ENCODE peak calls at places on chromosomes 6 and 20, in four cellular contexts. One of them, this sample, is unnamed.

GRCh38 chr6:44696099-44696498 is 308.6 kb downstream of the CDC5L start:
- DNase-seq in thoracic aorta: no peak
- DNase-seq in left ventricle myocardium inferior: no peak
- DNase-seq in heart right ventricle: no peak
- DNase-seq in this sample: no peak

GRCh38 chr20:478949-479429 is 16.7 kb upstream of the TBC1D20 start:
- DNase-seq in left ventricle myocardium inferior: no peak
- DNase-seq in heart right ventricle: no peak
- DNase-seq in thoracic aorta: no peak
- DNase-seq in this sample: no peak

GRCh38 chr6:105596284-105596755 is 193.4 kb upstream of the PREP start:
- DNase-seq in left ventricle myocardium inferior: no peak
- DNase-seq in heart right ventricle: no peak
- DNase-seq in thoracic aorta: no peak
- DNase-seq in this sample: no peak

GRCh38 chr6:114534813-114535212 is 192.0 kb upstream of the HS3ST5 start:
- DNase-seq in heart right ventricle: no peak
- DNase-seq in thoracic aorta: no peak
- DNase-seq in left ventricle myocardium inferior: no peak
- DNase-seq in this sample: no peak

GRCh38 chr20:19354950-19355349 is 142.5 kb downstream of the SLC24A3 start:
- DNase-seq in heart right ventricle: no peak
- DNase-seq in thoracic aorta: no peak
- DNase-seq in left ventricle myocardium inferior: no peak
- DNase-seq in this sample: no peak

GRCh38 chr6:29035951-29036350 is 9.0 kb downstream of the OR2W1 start:
- DNase-seq in left ventricle myocardium inferior: no peak
- DNase-seq in thoracic aorta: no peak
- DNase-seq in heart right ventricle: no peak
- DNase-seq in this sample: no peak

GRCh38 chr6:39753745-39754084 is 28.5 kb upstream of the KIF6 start:
- DNase-seq in heart right ventricle: no peak
- DNase-seq in left ventricle myocardium inferior: no peak
- DNase-seq in thoracic aorta: no peak
- DNase-seq in this sample: no peak

GRCh38 chr6:80967618-80968017 is 784.9 kb downstream of the TENT5A start:
- DNase-seq in left ventricle myocardium inferior: no peak
- DNase-seq in thoracic aorta: no peak
- DNase-seq in heart right ventricle: no peak
- DNase-seq in this sample: no peak

GRCh38 chr6:116335612-116336011 is 35.1 kb upstream of the DSE start:
- DNase-seq in left ventricle myocardium inferior: no peak
- DNase-seq in heart right ventricle: no peak
- DNase-seq in thoracic aorta: no peak
- DNase-seq in this sample: no peak

GRCh38 chr6:23091795-23092194 is 522.4 kb downstream of the HDGFL1 start:
- DNase-seq in thoracic aorta: no peak
- DNase-seq in left ventricle myocardium inferior: no peak
- DNase-seq in heart right ventricle: no peak
- DNase-seq in this sample: no peak

GRCh38 chr6:108113557-108114519 is 39.3 kb upstream of the OSTM1 start:
- DNase-seq in left ventricle myocardium inferior: peak; percentile 16
- DNase-seq in heart right ventricle: no peak
- DNase-seq in thoracic aorta: no peak
- DNase-seq in this sample: no peak

GRCh38 chr20:46127396-46128010 is 9.4 kb downstream of the CD40 start:
- DNase-seq in heart right ventricle: no peak
- DNase-seq in left ventricle myocardium inferior: no peak
- DNase-seq in thoracic aorta: no peak
- DNase-seq in this sample: no peak

GRCh38 chr6:152378154-152378553 is 259.0 kb downstream of the SYNE1 start:
- DNase-seq in left ventricle myocardium inferior: no peak
- DNase-seq in heart right ventricle: no peak
- DNase-seq in thoracic aorta: no peak
- DNase-seq in this sample: no peak

GRCh38 chr20:33846291-33846916 is 35.3 kb downstream of the CHMP4B start:
- DNase-seq in thoracic aorta: no peak
- DNase-seq in heart right ventricle: no peak
- DNase-seq in left ventricle myocardium inferior: peak; percentile 29
- DNase-seq in this sample: no peak

GRCh38 chr6:42095066-42095465 is 44.7 kb downstream of the TAF8 start:
- DNase-seq in thoracic aorta: no peak
- DNase-seq in left ventricle myocardium inferior: no peak
- DNase-seq in heart right ventricle: no peak
- DNase-seq in this sample: no peak

GRCh38 chr6:123053602-123054225 is 57.7 kb downstream of the CLVS2 start:
- DNase-seq in left ventricle myocardium inferior: no peak
- DNase-seq in thoracic aorta: no peak
- DNase-seq in heart right ventricle: no peak
- DNase-seq in this sample: no peak

GRCh38 chr6:16334671-16335070 is 96.3 kb downstream of the GMPR start:
- DNase-seq in left ventricle myocardium inferior: no peak
- DNase-seq in heart right ventricle: no peak
- DNase-seq in thoracic aorta: no peak
- DNase-seq in this sample: peak; percentile 67

GRCh38 chr6:26199057-26199772 is 112.0 kb downstream of the HFE start:
- DNase-seq in thoracic aorta: no peak
- DNase-seq in left ventricle myocardium inferior: peak; percentile 58
- DNase-seq in heart right ventricle: peak; percentile 66
- DNase-seq in this sample: no peak

GRCh38 chr6:34696189-34696738 is 303 bp downstream of the ILRUN start:
- DNase-seq in heart right ventricle: peak; percentile 70
- DNase-seq in left ventricle myocardium inferior: peak; percentile 58
- DNase-seq in thoracic aorta: no peak
- DNase-seq in this sample: no peak

GRCh38 chr6:134724653-134725340 is 225.1 kb downstream of the ALDH8A1 start:
- DNase-seq in left ventricle myocardium inferior: no peak
- DNase-seq in heart right ventricle: peak; percentile 22
- DNase-seq in thoracic aorta: no peak
- DNase-seq in this sample: no peak

GRCh38 chr6:18226451-18226850 is 37.9 kb downstream of the DEK start:
- DNase-seq in heart right ventricle: no peak
- DNase-seq in left ventricle myocardium inferior: no peak
- DNase-seq in thoracic aorta: no peak
- DNase-seq in this sample: no peak

GRCh38 chr6:21024621-21025020 is 490.4 kb downstream of the CDKAL1 start:
- DNase-seq in thoracic aorta: no peak
- DNase-seq in left ventricle myocardium inferior: no peak
- DNase-seq in heart right ventricle: no peak
- DNase-seq in this sample: no peak

GRCh38 chr6:53794073-53794719 is 609 bp upstream of the LRRC1 start:
- DNase-seq in left ventricle myocardium inferior: peak; percentile 66
- DNase-seq in heart right ventricle: peak; percentile 62
- DNase-seq in thoracic aorta: no peak
- DNase-seq in this sample: no peak

GRCh38 chr6:127516676-127517273 is 2.4 kb downstream of the MTCL3 start:
- DNase-seq in heart right ventricle: no peak
- DNase-seq in thoracic aorta: no peak
- DNase-seq in left ventricle myocardium inferior: no peak
- DNase-seq in this sample: no peak

GRCh38 chr6:166115609-166116008 is 52.0 kb downstream of the TBXT start:
- DNase-seq in left ventricle myocardium inferior: no peak
- DNase-seq in heart right ventricle: no peak
- DNase-seq in thoracic aorta: no peak
- DNase-seq in this sample: no peak

GRCh38 chr20:38961530-38962043 is 557 bp upstream of the DHX35 start:
- DNase-seq in left ventricle myocardium inferior: no peak
- DNase-seq in heart right ventricle: no peak
- DNase-seq in thoracic aorta: no peak
- DNase-seq in this sample: no peak

GRCh38 chr20:3658708-3659491 is 4.3 kb downstream of the GFRA4 start:
- DNase-seq in heart right ventricle: no peak
- DNase-seq in left ventricle myocardium inferior: no peak
- DNase-seq in thoracic aorta: no peak
- DNase-seq in this sample: no peak

GRCh38 chr6:140921366-140922226 is 1211.1 kb upstream of the GJE1 start:
- DNase-seq in left ventricle myocardium inferior: no peak
- DNase-seq in heart right ventricle: no peak
- DNase-seq in thoracic aorta: no peak
- DNase-seq in this sample: no peak

GRCh38 chr20:33685328-33686007 is 717 bp downstream of the E2F1 start:
- DNase-seq in heart right ventricle: no peak
- DNase-seq in thoracic aorta: no peak
- DNase-seq in left ventricle myocardium inferior: no peak
- DNase-seq in this sample: no peak

GRCh38 chr6:136952714-136953260 is 30.7 kb downstream of the SLC35D3 start:
- DNase-seq in left ventricle myocardium inferior: no peak
- DNase-seq in thoracic aorta: no peak
- DNase-seq in heart right ventricle: no peak
- DNase-seq in this sample: no peak

GRCh38 chr20:59165794-59166709 is 2.4 kb downstream of the ZNF831 start:
- DNase-seq in thoracic aorta: no peak
- DNase-seq in heart right ventricle: no peak
- DNase-seq in left ventricle myocardium inferior: no peak
- DNase-seq in this sample: no peak

GRCh38 chr6:106069478-106069877 is 16.7 kb upstream of the PRDM1 start:
- DNase-seq in thoracic aorta: no peak
- DNase-seq in left ventricle myocardium inferior: no peak
- DNase-seq in heart right ventricle: no peak
- DNase-seq in this sample: no peak

GRCh38 chr6:137224890-137225198 is 5.7 kb upstream of the IFNGR1 start:
- DNase-seq in thoracic aorta: no peak
- DNase-seq in heart right ventricle: no peak
- DNase-seq in left ventricle myocardium inferior: no peak
- DNase-seq in this sample: no peak

GRCh38 chr6:33288942-33289783 is at the start of the genes PFDN6 and WDR46:
- DNase-seq in thoracic aorta: peak; percentile 53
- DNase-seq in left ventricle myocardium inferior: peak; percentile 74
- DNase-seq in heart right ventricle: peak; percentile 57
- DNase-seq in this sample: peak; percentile 62
- TF ChIP-seq CTCF in thoracic aorta: no peak
- TF ChIP-seq CTCF in left ventricle myocardium inferior: no peak
- TF ChIP-seq CTCF in heart right ventricle: no peak
- TF ChIP-seq CTCF in this sample: no peak

DNA sequence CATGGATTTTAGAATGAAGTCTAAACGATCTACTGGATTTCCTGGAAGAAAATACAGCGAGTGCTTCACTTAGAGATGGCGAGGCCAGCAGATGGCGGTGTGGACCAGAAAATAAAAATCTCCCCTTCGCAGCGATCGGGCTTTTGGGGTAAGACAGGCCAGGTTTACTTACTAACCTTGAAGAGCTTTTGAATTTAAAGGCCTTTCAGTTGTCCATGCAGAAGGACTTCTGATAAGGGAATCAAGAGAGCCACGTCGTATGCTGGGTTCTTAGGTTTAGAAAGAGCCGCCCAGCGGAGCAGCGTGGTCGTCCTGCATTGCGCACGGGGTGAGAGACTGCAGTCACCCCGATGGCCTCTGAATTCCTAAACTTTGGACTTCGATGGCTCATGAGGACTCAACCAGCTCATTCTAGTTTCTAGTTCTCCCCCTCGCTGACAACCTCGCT is 125.2 kb upstream of the RALGAPA2 start:
- DNase-seq in thoracic aorta: no peak
- DNase-seq in heart right ventricle: peak; percentile 40
- DNase-seq in left ventricle myocardium inferior: peak; percentile 36
- DNase-seq in this sample: no peak
- TF ChIP-seq CTCF in thoracic aorta: peak; percentile 48
- TF ChIP-seq CTCF in heart right ventricle: peak; percentile 32
- TF ChIP-seq CTCF in left ventricle myocardium inferior: peak; percentile 80
- TF ChIP-seq CTCF in this sample: no peak

GRCh38 chr6:159456349-159456748 is 236.7 kb downstream of the SOD2 start:
- DNase-seq in left ventricle myocardium inferior: no peak
- DNase-seq in thoracic aorta: no peak
- DNase-seq in heart right ventricle: no peak
- DNase-seq in this sample: no peak
- TF ChIP-seq CTCF in left ventricle myocardium inferior: no peak
- TF ChIP-seq CTCF in thoracic aorta: no peak
- TF ChIP-seq CTCF in heart right ventricle: no peak
- TF ChIP-seq CTCF in this sample: no peak

GRCh38 chr6:13769655-13770053 is 44.7 kb downstream of the MCUR1 start:
- DNase-seq in thoracic aorta: no peak
- DNase-seq in left ventricle myocardium inferior: no peak
- DNase-seq in heart right ventricle: peak; percentile 15
- DNase-seq in this sample: no peak
- TF ChIP-seq CTCF in thoracic aorta: no peak
- TF ChIP-seq CTCF in left ventricle myocardium inferior: no peak
- TF ChIP-seq CTCF in heart right ventricle: no peak
- TF ChIP-seq CTCF in this sample: no peak

DNA sequence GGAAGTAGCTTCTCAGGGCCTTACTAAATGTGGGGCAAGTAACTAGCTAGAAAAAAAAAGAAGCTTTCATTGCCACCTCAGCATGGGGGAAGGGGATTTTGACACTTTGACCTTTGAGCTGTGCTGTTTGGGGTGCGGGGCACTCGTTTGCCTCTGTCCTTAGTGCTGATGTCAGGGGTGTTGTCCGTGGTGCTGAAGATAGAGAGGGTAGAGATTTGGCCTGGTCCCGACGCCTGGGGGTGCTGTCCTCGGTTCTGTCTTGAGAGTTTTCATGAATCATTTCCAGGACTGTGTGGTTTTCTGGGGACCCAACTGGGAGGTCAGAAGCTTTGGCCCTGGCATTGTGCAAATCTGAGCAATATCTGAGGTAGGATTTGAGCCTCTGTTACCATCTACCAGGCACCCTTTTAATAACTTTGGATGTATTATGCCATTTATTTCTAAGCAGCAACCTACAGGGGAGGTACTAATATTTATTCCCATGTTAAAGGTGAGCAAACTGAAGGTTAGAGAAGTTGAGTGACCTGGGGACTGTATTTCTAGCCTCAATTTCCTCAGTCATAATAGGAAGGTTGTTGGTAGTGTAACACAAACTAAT is 78.0 kb downstream of the DLGAP4 start:
- DNase-seq in heart right ventricle: no peak
- DNase-seq in thoracic aorta: no peak
- DNase-seq in left ventricle myocardium inferior: no peak
- DNase-seq in this sample: no peak
- TF ChIP-seq CTCF in heart right ventricle: no peak
- TF ChIP-seq CTCF in thoracic aorta: no peak
- TF ChIP-seq CTCF in left ventricle myocardium inferior: no peak
- TF ChIP-seq CTCF in this sample: no peak

DNA sequence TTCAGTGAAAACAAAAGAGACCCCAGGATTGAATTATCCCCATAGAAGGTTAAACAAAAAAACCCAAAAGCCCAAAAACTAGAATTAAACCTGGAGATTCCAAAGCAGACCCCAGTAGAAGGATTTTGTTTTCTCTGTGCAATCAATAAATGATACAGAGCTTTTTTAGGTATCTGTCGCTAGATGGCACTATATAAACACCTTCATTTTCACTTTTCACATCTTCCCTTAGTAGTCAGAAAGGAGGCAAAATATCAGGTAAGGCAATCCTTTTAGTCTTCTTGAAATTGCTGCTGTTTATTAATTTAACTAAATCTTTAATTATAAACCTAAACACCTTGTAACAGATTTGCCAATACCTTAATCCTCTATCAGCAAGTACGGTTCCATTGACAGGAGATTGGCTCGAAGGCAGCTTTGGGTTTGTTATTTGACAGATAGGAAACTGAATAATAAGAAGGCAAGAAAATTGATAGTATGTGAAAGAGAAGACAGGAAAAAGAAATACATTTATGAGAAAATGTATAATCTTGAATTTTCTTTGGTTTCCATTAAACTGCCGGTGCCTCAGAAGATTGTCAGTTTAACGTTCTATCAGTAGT is 23.3 kb upstream of the IBTK start:
- DNase-seq in left ventricle myocardium inferior: no peak
- DNase-seq in thoracic aorta: no peak
- DNase-seq in heart right ventricle: no peak
- DNase-seq in this sample: no peak
- TF ChIP-seq CTCF in left ventricle myocardium inferior: peak; percentile 74
- TF ChIP-seq CTCF in thoracic aorta: peak; percentile 48
- TF ChIP-seq CTCF in heart right ventricle: peak; percentile 31
- TF ChIP-seq CTCF in this sample: no peak

This sample was measured in omental fat pad.